ENCODE peak calls at places on chromosomes 13 and 19, in seven cellular contexts. T is activated CD4-positive, alpha-beta T cell treated with anti-CD3 and anti-CD28 coated beads for 1 hour; B is caudate nucleus; S is GM04503; A is NCI-H2171 treated with DMSO at 0.1 percent for 48 hours; O is stimulated activated CD4-positive, alpha-beta T cell treated with anti-CD3 and anti-CD28 coated beads, Interleukin-1b, Interleukin-23, amount 100 ng/mL, for 24 hours; V is activated CD8-positive, alpha-beta memory T cell treated with anti-CD3 and anti-CD28 coated beads for 1 hour. Z is an unnamed sample.

GRCh38 chr13:111280666-111281577 is 39.5 kb upstream of the TEX29 start:
- DNase-seq in T (no peak), O (no peak), V (no peak), A (no peak), B (no peak), S (peak), Z (no peak)

GRCh38 chr13:48630291-48630690 is 23.4 kb upstream of the CYSLTR2 start:
- DNase-seq in B (no peak), T (no peak), S (no peak), A (no peak), V (no peak), O (no peak), Z (no peak)

GRCh38 chr13:42017264-42017663 is 31.2 kb upstream of the DGKH start:
- DNase-seq in B (no peak), O (no peak), T (no peak), A (no peak), S (no peak), V (no peak), Z (no peak)

GRCh38 chr19:33486407-33486806 is 35.2 kb downstream of the PEPD start:
- DNase-seq in T (no peak), O (no peak), V (no peak), S (no peak), B (no peak), A (no peak), Z (no peak)

GRCh38 chr13:32017449-32017848 is 14.1 kb upstream of the FRY start:
- DNase-seq in V (no peak), T (no peak), O (no peak), B (no peak), S (no peak), A (no peak), Z (no peak)

GRCh38 chr19:11268783-11269267 is 6.5 kb upstream of the DOCK6 start:
- DNase-seq in A (no peak), V (no peak), T (no peak), B (no peak), S (peak), O (no peak), Z (no peak)

GRCh38 chr19:16141043-16141442 is 2.4 kb upstream of the HSH2D start:
- DNase-seq in S (no peak), O (no peak), V (no peak), A (no peak), B (no peak), T (no peak), Z (no peak)

GRCh38 chr13:21139374-21139773 is 37.0 kb downstream of the SKA3 start:
- DNase-seq in B (no peak), S (no peak), A (no peak), T (no peak), V (no peak), O (no peak), Z (no peak)

GRCh38 chr13:28601581-28601980 is 57.3 kb upstream of the POMP start:
- DNase-seq in A (no peak), O (no peak), S (no peak), V (no peak), T (no peak), B (no peak), Z (no peak)

GRCh38 chr19:55686311-55687050 is 11.5 kb downstream of the EPN1 start:
- DNase-seq in V (no peak), S (no peak), B (no peak), A (no peak), O (no peak), T (no peak), Z (no peak)

GRCh38 chr13:93794197-93794885 is 567.7 kb downstream of the GPC6 start:
- DNase-seq in V (no peak), O (peak), A (no peak), T (no peak), B (no peak), S (no peak), Z (no peak)

GRCh38 chr19:11381535-11382369 is 2.4 kb downstream of the EPOR start:
- DNase-seq in V (peak), O (peak), T (peak), S (no peak), B (no peak), A (no peak), Z (no peak)

GRCh38 chr19:53881482-53882390 is at the start of gene PRKCG:
- DNase-seq in V (no peak), T (peak), S (no peak), A (peak), B (no peak), O (no peak), Z (no peak)

GRCh38 chr19:32866061-32866460 is 3.5 kb downstream of the SLC7A9 start:
- DNase-seq in A (peak), V (no peak), T (no peak), S (no peak), O (no peak), B (no peak), Z (no peak)

GRCh38 chr19:18542936-18543813 is at the start of gene FKBP8:
- DNase-seq in A (peak), B (peak), S (no peak), V (peak), T (peak), O (peak), Z (peak)

GRCh38 chr19:6038634-6039405 is 60.9 kb upstream of the RANBP3 start:
- DNase-seq in S (no peak), V (no peak), A (peak), O (peak), T (no peak), B (no peak), Z (no peak)

GRCh38 chr19:46791944-46792343 is 3.5 kb upstream of the SLC1A5 start:
- DNase-seq in T (no peak), B (no peak), V (no peak), S (no peak), O (no peak), A (peak), Z (no peak)

GRCh38 chr19:47109541-47110375 is 3.8 kb downstream of the ZC3H4 start:
- DNase-seq in V (no peak), S (no peak), B (no peak), T (no peak), O (peak), A (peak), Z (no peak)

GRCh38 chr19:54179921-54180452 is 7.0 kb upstream of the TMC4 start:
- DNase-seq in B (peak), O (no peak), S (no peak), A (no peak), V (no peak), T (no peak), Z (peak)

GRCh38 chr19:3117746-3118145 is 18.1 kb upstream of the GNA15 start:
- DNase-seq in S (no peak), T (no peak), A (no peak), B (no peak), V (no peak), O (no peak), Z (no peak)

GRCh38 chr13:21395953-21396352 is 63.1 kb downstream of the ZDHHC20 start:
- DNase-seq in O (peak), T (no peak), S (no peak), A (no peak), B (no peak), V (no peak), Z (no peak)

GRCh38 chr19:34989248-34989797 is 10.8 kb upstream of the GRAMD1A start:
- DNase-seq in A (no peak), S (no peak), T (no peak), B (no peak), O (no peak), V (no peak), Z (no peak)

GRCh38 chr13:40271511-40271910 is 394.9 kb downstream of the FOXO1 start:
- DNase-seq in O (no peak), V (no peak), T (no peak), B (no peak), S (no peak), A (no peak), Z (no peak)

Z was measured in NCI-H524 treated with DMSO at 0.1 percent for 48 hours.